ENCODE peak calls at places on chromosomes 16 and 17, in eight cellular contexts. One of them, this sample, is unnamed.

GRCh38 chr17:74280093-74280513 is 6.1 kb downstream of the DNAI2 start:
- DNase-seq in activated naive CD4-positive, alpha-beta T cell treated with anti-CD3 and anti-CD28 coated beads for 36 hours: peak; percentile 74
- DNase-seq in hippocampal formation: no peak
- DNase-seq in CD8-positive, alpha-beta memory T cell: peak; percentile 66
- DNase-seq in NCI-H1417: no peak
- DNase-seq in KBM-7: no peak
- DNase-seq in EH: no peak
- DNase-seq in H54: no peak
- DNase-seq in this sample: no peak

GRCh38 chr17:43372273-43372911 is 26.4 kb upstream of the ARL4D start:
- DNase-seq in H54: no peak
- DNase-seq in activated naive CD4-positive, alpha-beta T cell treated with anti-CD3 and anti-CD28 coated beads for 36 hours: no peak
- DNase-seq in EH: no peak
- DNase-seq in hippocampal formation: no peak
- DNase-seq in CD8-positive, alpha-beta memory T cell: no peak
- DNase-seq in KBM-7: peak; percentile 92
- DNase-seq in NCI-H1417: no peak
- DNase-seq in this sample: no peak

GRCh38 chr17:1645207-1646171 is at the start of gene SCARF1:
- DNase-seq in NCI-H1417: no peak
- DNase-seq in hippocampal formation: no peak
- DNase-seq in KBM-7: peak; percentile 86
- DNase-seq in activated naive CD4-positive, alpha-beta T cell treated with anti-CD3 and anti-CD28 coated beads for 36 hours: no peak
- DNase-seq in H54: no peak
- DNase-seq in CD8-positive, alpha-beta memory T cell: no peak
- DNase-seq in EH: no peak
- DNase-seq in this sample: no peak

GRCh38 chr17:9003355-9004131 is 17.8 kb upstream of the NTN1 start:
- DNase-seq in KBM-7: no peak
- DNase-seq in NCI-H1417: no peak
- DNase-seq in CD8-positive, alpha-beta memory T cell: no peak
- DNase-seq in EH: no peak
- DNase-seq in H54: no peak
- DNase-seq in hippocampal formation: no peak
- DNase-seq in activated naive CD4-positive, alpha-beta T cell treated with anti-CD3 and anti-CD28 coated beads for 36 hours: no peak
- DNase-seq in this sample: no peak

GRCh38 chr17:28641579-28641978 is 3.4 kb downstream of the BLTP2 start:
- DNase-seq in H54: no peak
- DNase-seq in EH: no peak
- DNase-seq in hippocampal formation: no peak
- DNase-seq in activated naive CD4-positive, alpha-beta T cell treated with anti-CD3 and anti-CD28 coated beads for 36 hours: no peak
- DNase-seq in CD8-positive, alpha-beta memory T cell: no peak
- DNase-seq in NCI-H1417: no peak
- DNase-seq in KBM-7: no peak
- DNase-seq in this sample: no peak

GRCh38 chr17:78273813-78274212 is 42.4 kb downstream of the TMEM235 start:
- DNase-seq in KBM-7: no peak
- DNase-seq in H54: no peak
- DNase-seq in EH: no peak
- DNase-seq in NCI-H1417: no peak
- DNase-seq in CD8-positive, alpha-beta memory T cell: no peak
- DNase-seq in hippocampal formation: no peak
- DNase-seq in activated naive CD4-positive, alpha-beta T cell treated with anti-CD3 and anti-CD28 coated beads for 36 hours: no peak
- DNase-seq in this sample: no peak

GRCh38 chr17:37131064-37131463 is 182.3 kb downstream of the AATF start:
- DNase-seq in activated naive CD4-positive, alpha-beta T cell treated with anti-CD3 and anti-CD28 coated beads for 36 hours: no peak
- DNase-seq in H54: no peak
- DNase-seq in hippocampal formation: no peak
- DNase-seq in CD8-positive, alpha-beta memory T cell: no peak
- DNase-seq in EH: peak; percentile 57
- DNase-seq in NCI-H1417: no peak
- DNase-seq in KBM-7: no peak
- DNase-seq in this sample: no peak

GRCh38 chr17:6138761-6139446 is 68.7 kb downstream of the WSCD1 start:
- DNase-seq in H54: no peak
- DNase-seq in CD8-positive, alpha-beta memory T cell: no peak
- DNase-seq in EH: no peak
- DNase-seq in KBM-7: no peak
- DNase-seq in NCI-H1417: peak; percentile 26
- DNase-seq in hippocampal formation: no peak
- DNase-seq in activated naive CD4-positive, alpha-beta T cell treated with anti-CD3 and anti-CD28 coated beads for 36 hours: no peak
- DNase-seq in this sample: no peak

GRCh38 chr17:72609501-72609900 is 483.0 kb downstream of the SLC39A11 start:
- DNase-seq in H54: peak; percentile 73
- DNase-seq in NCI-H1417: no peak
- DNase-seq in CD8-positive, alpha-beta memory T cell: no peak
- DNase-seq in hippocampal formation: no peak
- DNase-seq in EH: peak; percentile 73
- DNase-seq in KBM-7: no peak
- DNase-seq in activated naive CD4-positive, alpha-beta T cell treated with anti-CD3 and anti-CD28 coated beads for 36 hours: no peak
- DNase-seq in this sample: no peak

GRCh38 chr17:56290486-56291118 is 137.3 kb downstream of the ANKFN1 start:
- DNase-seq in CD8-positive, alpha-beta memory T cell: no peak
- DNase-seq in EH: no peak
- DNase-seq in NCI-H1417: no peak
- DNase-seq in KBM-7: peak; percentile 3
- DNase-seq in activated naive CD4-positive, alpha-beta T cell treated with anti-CD3 and anti-CD28 coated beads for 36 hours: no peak
- DNase-seq in H54: no peak
- DNase-seq in hippocampal formation: no peak
- DNase-seq in this sample: no peak

GRCh38 chr17:76893623-76894358 is 25.6 kb downstream of the MGAT5B start:
- DNase-seq in EH: no peak
- DNase-seq in activated naive CD4-positive, alpha-beta T cell treated with anti-CD3 and anti-CD28 coated beads for 36 hours: no peak
- DNase-seq in KBM-7: no peak
- DNase-seq in NCI-H1417: peak; percentile 22
- DNase-seq in hippocampal formation: peak; percentile 14
- DNase-seq in CD8-positive, alpha-beta memory T cell: no peak
- DNase-seq in H54: no peak
- DNase-seq in this sample: no peak

GRCh38 chr17:82772026-82772425 is 20.2 kb downstream of the TBCD start:
- DNase-seq in EH: peak; percentile 78
- DNase-seq in H54: peak; percentile 87
- DNase-seq in KBM-7: no peak
- DNase-seq in CD8-positive, alpha-beta memory T cell: no peak
- DNase-seq in activated naive CD4-positive, alpha-beta T cell treated with anti-CD3 and anti-CD28 coated beads for 36 hours: no peak
- DNase-seq in NCI-H1417: no peak
- DNase-seq in hippocampal formation: no peak
- DNase-seq in this sample: no peak

GRCh38 chr16:88539261-88539651 is 30.9 kb upstream of the ZC3H18 start:
- DNase-seq in H54: no peak
- DNase-seq in NCI-H1417: no peak
- DNase-seq in activated naive CD4-positive, alpha-beta T cell treated with anti-CD3 and anti-CD28 coated beads for 36 hours: no peak
- DNase-seq in hippocampal formation: no peak
- DNase-seq in EH: no peak
- DNase-seq in CD8-positive, alpha-beta memory T cell: no peak
- DNase-seq in KBM-7: no peak
- DNase-seq in this sample: no peak